ENCODE peak calls at places on chromosomes 5 and 9, in four cellular contexts. I is HCT116, H is HepG2, P is K562. N is an unnamed sample.

GRCh38 chr5:54469655-54470054 is 14.2 kb downstream of the HSPB3 start:
- DNase-seq in I (no peak), H (no peak), P (no peak), N (no peak)

GRCh38 chr9:113548221-113549041 is 84.9 kb downstream of the RGS3 start:
- DNase-seq in I (no peak), H (peak), P (no peak), N (no peak)

GRCh38 chr9:100284247-100284646 is 68.5 kb downstream of the TEX10 start:
- DNase-seq in I (no peak), H (no peak), P (no peak), N (no peak)

GRCh38 chr9:126586236-126586635 is 27.5 kb upstream of the LMX1B start:
- DNase-seq in I (no peak), H (no peak), P (no peak), N (no peak)

GRCh38 chr5:42953061-42953460 is 87.1 kb downstream of the ANXA2R start:
- DNase-seq in I (no peak), H (no peak), P (no peak), N (no peak)

GRCh38 chr5:36301858-36302603 is at the start of gene RANBP3L:
- DNase-seq in I (no peak), H (no peak), P (no peak), N (no peak)

GRCh38 chr5:197892-198489 is 6.7 kb downstream of the LRRC14B start:
- DNase-seq in I (no peak), H (no peak), P (no peak), N (no peak)

GRCh38 chr5:171122372-171122771 is 186.7 kb upstream of the TLX3 start:
- DNase-seq in I (no peak), H (no peak), P (no peak), N (no peak)

GRCh38 chr9:129352157-129352870 is 174.3 kb upstream of the IER5L start:
- DNase-seq in I (no peak), H (no peak), P (peak), N (no peak)

GRCh38 chr5:83914662-83915418 is 194.2 kb upstream of the HAPLN1 start:
- DNase-seq in I (no peak), H (no peak), P (no peak), N (no peak)

GRCh38 chr5:132225165-132226032 is 2.3 kb downstream of the P4HA2 start:
- DNase-seq in I (no peak), H (no peak), P (no peak), N (no peak)

GRCh38 chr5:11166906-11167305 is 405.9 kb upstream of the DAP start:
- DNase-seq in I (no peak), H (no peak), P (no peak), N (no peak)

GRCh38 chr5:174384509-174384947 is 339.0 kb downstream of the NSG2 start:
- DNase-seq in I (no peak), H (no peak), P (no peak), N (no peak)

GRCh38 chr5:134851307-134851923 is 5.6 kb downstream of the C5orf24 start:
- DNase-seq in I (no peak), H (no peak), P (peak), N (no peak)

GRCh38 chr5:143544606-143545005 is 141.1 kb upstream of the NR3C1 start:
- DNase-seq in I (no peak), H (no peak), P (no peak), N (no peak)

GRCh38 chr5:54415896-54416640 is 39.4 kb upstream of the HSPB3 start:
- DNase-seq in I (no peak), H (no peak), P (no peak), N (no peak)

GRCh38 chr9:14269911-14270310 is 44.0 kb downstream of the NFIB start:
- DNase-seq in I (no peak), H (no peak), P (no peak), N (no peak)

GRCh38 chr9:9299134-9299533 is 1313.7 kb downstream of the PTPRD start:
- DNase-seq in I (no peak), H (no peak), P (no peak), N (no peak)

GRCh38 chr9:71760901-71761300 is 7.4 kb downstream of the CEMIP2 start:
- DNase-seq in I (no peak), H (peak), P (no peak), N (no peak)

GRCh38 chr5:68026092-68026910 is 189.3 kb upstream of the PIK3R1 start:
- DNase-seq in I (no peak), H (no peak), P (no peak), N (no peak)

GRCh38 chr9:91428927-91429351 is 5.3 kb upstream of the NFIL3 start:
- DNase-seq in I (no peak), H (no peak), P (no peak), N (no peak)

GRCh38 chr9:114606597-114607207 is 4.4 kb upstream of the TMEM268 start:
- DNase-seq in I (no peak), H (no peak), P (no peak), N (no peak)

GRCh38 chr9:72817413-72817812 is 135.4 kb downstream of the ALDH1A1 start:
- DNase-seq in I (no peak), H (no peak), P (no peak), N (no peak)

GRCh38 chr5:179731791-179732411 is 721 bp upstream of the MAML1 start:
- DNase-seq in I (no peak), H (peak), P (no peak), N (no peak)

GRCh38 chr5:119378075-119378699 is 22.4 kb downstream of the TNFAIP8 start:
- DNase-seq in I (no peak), H (no peak), P (no peak), N (no peak)

GRCh38 chr9:107208121-107208520 is 75.0 kb upstream of the RAD23B start:
- DNase-seq in I (no peak), H (no peak), P (no peak), N (no peak)

GRCh38 chr5:77176429-77176828 is 34.1 kb upstream of the PDE8B start:
- DNase-seq in I (no peak), H (no peak), P (no peak), N (no peak)

GRCh38 chr5:66209350-66209749 is 65.2 kb downstream of the SREK1 start:
- DNase-seq in I (peak), H (no peak), P (no peak), N (no peak)

GRCh38 chr5:126965061-126965475 is 65.3 kb downstream of the MARCHF3 start:
- DNase-seq in I (no peak), H (no peak), P (no peak), N (no peak)

GRCh38 chr9:88074931-88075330 is 63.3 kb downstream of the SPATA31C2 start:
- DNase-seq in I (no peak), H (no peak), P (no peak), N (no peak)

GRCh38 chr9:34493972-34494535 is 28.7 kb downstream of the ENHO start:
- DNase-seq in I (no peak), H (no peak), P (peak), N (no peak)

GRCh38 chr9:20929276-20929675 is 102.2 kb downstream of the HACD4 start:
- DNase-seq in I (no peak), H (no peak), P (no peak), N (no peak)

GRCh38 chr9:14082732-14083131 is 231.2 kb downstream of the NFIB start:
- DNase-seq in I (no peak), H (no peak), P (no peak), N (no peak)

GRCh38 chr5:72956324-72957140 is 691 bp downstream of the FCHO2 start:
- DNase-seq in I (no peak), H (peak), P (peak), N (no peak)

GRCh38 chr5:72954389-72954788 is 1.5 kb upstream of the FCHO2 start:
- DNase-seq in I (no peak), H (no peak), P (peak), N (no peak)

GRCh38 chr5:72955768-72956323 is at the start of gene FCHO2:
- DNase-seq in I (peak), H (peak), P (peak), N (peak)

GRCh38 chr5:72957337-72957736 is 1.5 kb downstream of the FCHO2 start:
- DNase-seq in I (no peak), H (no peak), P (no peak), N (no peak)

DNA sequence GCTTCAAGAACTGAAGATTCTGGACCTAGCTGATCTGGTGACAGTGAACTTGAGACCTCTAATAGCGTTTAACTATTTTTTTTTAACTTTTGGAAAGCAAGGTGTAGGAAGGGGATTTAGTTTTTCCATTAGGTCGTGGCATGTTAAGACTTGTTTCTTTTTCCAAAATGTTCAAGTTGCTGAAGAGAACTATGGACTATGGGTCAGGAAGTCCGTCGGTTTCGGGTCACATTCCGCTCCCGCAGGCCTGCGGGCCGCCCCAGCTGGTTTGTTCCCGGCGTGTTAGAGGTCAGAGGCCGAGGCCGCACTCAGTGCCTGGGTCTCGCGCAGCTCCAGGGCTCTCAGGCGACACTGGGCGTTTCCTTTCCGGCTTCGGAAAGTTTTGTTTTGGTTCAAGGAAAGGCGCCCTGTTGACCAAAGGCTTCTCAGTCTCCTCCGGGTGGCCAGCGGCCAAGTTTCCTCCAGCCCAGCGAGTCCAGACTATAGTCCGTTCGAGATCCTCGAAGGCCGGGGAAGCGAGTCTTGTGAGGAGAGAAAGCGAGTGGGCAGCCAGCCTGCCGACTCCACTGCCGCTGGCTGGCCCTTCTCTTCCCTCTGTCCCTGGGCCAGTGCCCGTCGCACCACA is 586 bp upstream of the FCHO2 start:
- DNase-seq in I (no peak), H (peak), P (peak), N (no peak)
- TF ChIP-seq REST in I (no peak), H (no peak), P (no peak), N (no peak)

DNA sequence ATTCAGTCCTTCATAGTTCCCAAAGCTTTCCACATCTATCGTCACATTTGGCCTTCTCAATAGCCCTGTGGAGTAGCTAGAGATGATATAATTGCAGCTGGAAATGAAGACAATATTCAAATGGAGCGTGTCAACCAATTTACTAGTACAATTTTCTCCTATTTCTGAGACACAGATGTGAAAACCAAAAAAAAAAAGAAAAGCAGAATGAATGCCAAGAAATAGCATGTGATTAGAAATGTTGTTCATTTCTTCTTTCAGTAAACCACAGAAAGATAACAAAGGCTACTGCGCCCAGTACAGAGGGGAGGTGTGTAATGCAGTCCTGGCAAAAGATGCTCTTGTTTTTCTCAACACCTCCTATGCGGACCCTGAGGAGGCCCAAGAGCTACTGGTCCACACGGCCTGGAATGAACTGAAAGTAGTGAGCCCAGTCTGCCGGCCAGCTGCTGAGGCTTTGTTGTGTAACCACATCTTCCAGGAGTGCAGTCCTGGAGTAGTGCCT is 99.0 kb downstream of the MUSK start:
- DNase-seq in I (no peak), H (no peak), P (no peak), N (no peak)
- TF ChIP-seq TCF7L2 in I (no peak), H (no peak), P (no peak), N (no peak)

DNA sequence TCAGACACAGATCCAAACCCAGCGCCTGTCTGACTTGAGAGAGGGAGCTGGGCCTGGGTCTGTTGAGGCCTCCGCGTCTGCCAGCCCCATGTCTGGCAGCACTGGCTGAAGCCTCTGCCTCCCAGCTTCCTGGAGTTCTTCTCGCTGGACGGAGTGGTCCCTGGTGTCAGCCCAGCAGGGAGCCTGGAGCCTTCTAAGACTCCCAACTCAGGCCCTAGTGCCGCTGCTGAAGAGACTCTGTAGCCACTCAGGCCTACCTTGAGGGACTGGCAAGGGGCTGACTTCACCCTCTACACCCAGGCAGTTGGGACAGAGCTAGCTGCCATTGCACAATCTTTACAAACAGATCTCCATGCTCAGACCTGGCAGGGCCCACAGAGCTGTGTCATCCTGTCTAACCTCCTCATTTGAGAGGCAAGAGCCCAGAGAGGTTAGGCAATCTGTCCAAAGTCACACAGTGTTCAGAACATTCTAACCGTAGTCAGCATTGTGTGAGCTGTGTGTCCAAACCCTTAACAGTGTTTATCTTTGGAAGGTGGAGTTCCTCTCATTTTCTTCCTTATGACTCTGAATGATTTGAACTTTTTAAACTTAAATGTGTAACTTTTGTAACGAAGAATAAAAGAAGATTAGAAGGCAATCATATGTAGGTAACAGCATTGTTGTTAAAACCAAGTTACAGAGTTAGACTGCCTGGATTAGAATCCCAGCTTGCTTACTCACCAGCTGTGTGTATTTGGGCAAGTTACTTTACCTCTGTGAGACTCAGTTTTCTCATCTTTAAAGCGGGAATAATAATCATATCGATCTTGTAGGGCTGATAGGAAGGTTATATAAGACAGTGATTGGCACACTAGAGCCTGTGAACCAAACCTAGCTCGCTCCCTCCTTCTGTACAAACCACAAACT is 4.6 kb upstream of the DUSP1 start:
- DNase-seq in I (no peak), H (peak), P (no peak), N (no peak)
- TF ChIP-seq POLR2AphosphoS5 in I (no peak), H (peak), P (no peak), N (no peak)

GRCh38 chr9:137146527-137146918 is 7.6 kb downstream of the GRIN1 start:
- DNase-seq in I (no peak), H (no peak), P (peak), N (no peak)
- TF ChIP-seq REST in I (no peak), H (peak), P (no peak), N (peak)

GRCh38 chr9:137138058-137138697 is 776 bp upstream of the GRIN1 start:
- DNase-seq in I (no peak), H (no peak), P (peak), N (no peak)

GRCh38 chr9:137136926-137137607 is 1.9 kb upstream of the GRIN1 start:
- DNase-seq in I (no peak), H (no peak), P (peak), N (no peak)

GRCh38 chr9:137138701-137139467 is at the start of gene GRIN1:
- DNase-seq in I (no peak), H (no peak), P (peak), N (no peak)

GRCh38 chr9:137134191-137134590 is 4.8 kb upstream of the GRIN1 start:
- DNase-seq in I (no peak), H (no peak), P (no peak), N (no peak)

GRCh38 chr9:137136261-137136925 is 2.6 kb upstream of the GRIN1 start:
- DNase-seq in I (no peak), H (no peak), P (no peak), N (no peak)
- TF ChIP-seq TCF7L2 in I (no peak), H (no peak), P (no peak), N (no peak)

DNA sequence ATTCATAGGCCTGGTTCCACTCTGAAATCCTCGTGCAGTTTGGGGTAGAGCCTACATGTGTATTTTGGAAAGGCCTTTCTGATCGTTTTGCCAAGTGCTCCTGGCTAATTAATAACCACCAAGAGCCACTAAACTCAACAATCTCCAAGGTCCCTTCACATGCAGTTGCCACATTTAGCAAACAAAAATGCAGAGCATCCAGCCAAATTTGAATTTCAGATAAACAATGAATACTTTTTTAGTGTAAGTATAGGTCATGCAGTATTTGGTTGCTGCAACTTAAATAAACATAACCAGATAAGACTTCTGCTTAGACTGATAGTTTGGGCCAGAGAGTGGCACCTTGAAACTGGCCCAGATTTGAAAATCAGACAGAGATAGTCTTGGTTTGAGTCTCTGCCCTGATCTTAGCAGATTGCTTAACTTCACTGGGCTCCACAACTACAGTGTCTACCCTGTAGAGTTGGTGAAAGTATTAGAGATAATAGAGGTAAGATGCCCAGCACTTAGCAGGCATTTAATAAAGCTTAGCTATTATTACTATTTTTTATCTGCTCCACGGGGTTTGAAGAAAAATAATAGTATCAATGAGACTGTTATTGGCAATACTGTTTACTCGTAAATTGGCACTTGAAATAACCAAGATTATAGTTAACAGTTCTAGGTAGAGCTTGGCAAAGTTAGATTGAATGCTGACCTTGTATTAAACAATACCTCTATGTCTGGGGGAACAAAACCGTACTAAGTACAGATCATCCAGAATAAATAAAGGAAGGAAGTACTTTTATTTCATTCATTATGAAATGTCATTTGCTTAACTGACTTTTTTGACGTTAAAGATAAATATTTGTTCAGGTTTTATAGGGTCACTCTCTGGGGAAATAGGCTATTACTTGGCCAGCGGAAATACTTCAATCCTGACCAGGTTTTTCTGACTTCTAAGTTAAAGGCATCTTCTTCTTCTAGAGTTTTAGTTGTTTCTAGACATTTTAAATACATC is 274.8 kb downstream of the DOCK8 start:
- DNase-seq in I (no peak), H (peak), P (no peak), N (no peak)
- TF ChIP-seq POLR2AphosphoS5 in I (no peak), H (no peak), P (no peak), N (no peak)

GRCh38 chr5:139733289-139733688 is 62.3 kb upstream of the PSD2 start:
- DNase-seq in I (no peak), H (no peak), P (no peak), N (no peak)
- TF ChIP-seq REST in I (no peak), H (no peak), P (no peak), N (no peak)

GRCh38 chr5:150448960-150449490 is 514 bp downstream of the RPS14 start:
- DNase-seq in I (no peak), H (no peak), P (peak), N (no peak)
- TF ChIP-seq TCF7L2 in I (no peak), H (no peak), P (no peak), N (no peak)

DNA sequence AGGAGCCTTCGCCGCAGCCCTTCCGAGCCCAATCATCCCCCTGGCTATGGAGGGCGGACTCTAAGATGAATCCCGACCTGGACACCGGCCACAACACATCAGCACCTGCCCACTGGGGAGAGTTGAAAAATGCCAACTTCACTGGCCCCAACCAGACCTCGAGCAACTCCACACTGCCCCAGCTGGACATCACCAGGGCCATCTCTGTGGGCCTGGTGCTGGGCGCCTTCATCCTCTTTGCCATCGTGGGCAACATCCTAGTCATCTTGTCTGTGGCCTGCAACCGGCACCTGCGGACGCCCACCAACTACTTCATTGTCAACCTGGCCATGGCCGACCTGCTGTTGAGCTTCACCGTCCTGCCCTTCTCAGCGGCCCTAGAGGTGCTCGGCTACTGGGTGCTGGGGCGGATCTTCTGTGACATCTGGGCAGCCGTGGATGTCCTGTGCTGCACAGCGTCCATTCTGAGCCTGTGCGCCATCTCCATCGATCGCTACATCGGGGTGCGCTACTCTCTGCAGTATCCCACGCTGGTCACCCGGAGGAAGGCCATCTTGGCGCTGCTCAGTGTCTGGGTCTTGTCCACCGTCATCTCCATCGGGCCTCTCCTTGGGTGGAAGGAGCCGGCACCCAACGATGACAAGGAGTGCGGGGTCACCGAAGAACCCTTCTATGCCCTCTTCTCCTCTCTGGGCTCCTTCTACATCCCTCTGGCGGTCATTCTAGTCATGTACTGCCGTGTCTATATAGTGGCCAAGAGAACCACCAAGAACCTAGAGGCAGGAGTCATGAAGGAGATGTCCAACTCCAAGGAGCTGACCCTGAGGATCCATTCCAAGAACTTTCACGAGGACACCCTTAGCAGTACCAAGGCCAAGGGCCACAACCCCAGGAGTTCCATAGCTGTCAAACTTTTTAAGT is 819 bp downstream of the ADRA1B start:
- DNase-seq in I (no peak), H (no peak), P (no peak), N (no peak)
- TF ChIP-seq POLR2AphosphoS5 in I (no peak), H (no peak), P (no peak), N (no peak)